ENCODE peak calls at places on chromosomes 6 and 20, in eight cellular contexts. H, P, S, V, K, T, X and U are unnamed samples.

GRCh38 chr20:59104848-59105247 is 58.8 kb upstream of the ZNF831 start:
- DNase-seq in H (no peak), P (no peak), S (no peak), V (no peak), K (no peak), T (no peak), X (no peak), U (no peak)

GRCh38 chr20:2403291-2404052 is 22.8 kb downstream of the TGM6 start:
- DNase-seq in H (no peak), P (no peak), S (no peak), V (no peak), K (no peak), T (peak), X (no peak), U (no peak)

GRCh38 chr20:3663031-3663701 is at the start of gene GFRA4:
- DNase-seq in H (no peak), P (peak), S (no peak), V (no peak), K (no peak), T (no peak), X (no peak), U (no peak)

GRCh38 chr6:100344321-100344720 is 120.4 kb downstream of the SIM1 start:
- DNase-seq in H (peak), P (no peak), S (no peak), V (no peak), K (no peak), T (no peak), X (no peak), U (no peak)

GRCh38 chr6:5214570-5215052 is 46.1 kb downstream of the LYRM4 start:
- DNase-seq in H (peak), P (no peak), S (peak), V (peak), K (no peak), T (no peak), X (peak), U (no peak)

GRCh38 chr6:74287932-74288331 is 591.9 kb downstream of the CD109 start:
- DNase-seq in H (no peak), P (no peak), S (no peak), V (no peak), K (no peak), T (no peak), X (no peak), U (no peak)

GRCh38 chr20:25273541-25274358 is 25.9 kb downstream of the PYGB start:
- DNase-seq in H (no peak), P (peak), S (no peak), V (no peak), K (no peak), T (peak), X (peak), U (no peak)

GRCh38 chr20:25040438-25040831 is 17.5 kb downstream of the ACSS1 start:
- DNase-seq in H (peak), P (peak), S (peak), V (no peak), K (peak), T (peak), X (no peak), U (no peak)

GRCh38 chr6:151284431-151285060 is 44.8 kb downstream of the AKAP12 start:
- DNase-seq in H (no peak), P (no peak), S (no peak), V (peak), K (no peak), T (no peak), X (no peak), U (no peak)

GRCh38 chr6:146281963-146282362 is 253.1 kb downstream of the GRM1 start:
- DNase-seq in H (no peak), P (no peak), S (no peak), V (no peak), K (no peak), T (no peak), X (no peak), U (no peak)

GRCh38 chr6:115914098-115914497 is 146.6 kb downstream of the FRK start:
- DNase-seq in H (peak), P (no peak), S (no peak), V (no peak), K (no peak), T (no peak), X (no peak), U (no peak)

GRCh38 chr6:73309534-73309783 is 44.6 kb downstream of the DPPA5 start:
- DNase-seq in H (no peak), P (no peak), S (no peak), V (no peak), K (no peak), T (no peak), X (no peak), U (no peak)

GRCh38 chr6:53359843-53360834 is 11.4 kb upstream of the ELOVL5 start:
- DNase-seq in H (peak), P (no peak), S (peak), V (peak), K (no peak), T (peak), X (no peak), U (no peak)

GRCh38 chr6:41438746-41439145 is 103.3 kb downstream of the NCR2 start:
- DNase-seq in H (no peak), P (no peak), S (no peak), V (no peak), K (no peak), T (no peak), X (no peak), U (no peak)

GRCh38 chr6:113356139-113356538 is 501.0 kb upstream of the MARCKS start:
- DNase-seq in H (no peak), P (no peak), S (no peak), V (no peak), K (no peak), T (no peak), X (no peak), U (no peak)

GRCh38 chr6:134007077-134007476 is 45.3 kb downstream of the SLC2A12 start:
- DNase-seq in H (no peak), P (peak), S (no peak), V (no peak), K (peak), T (peak), X (no peak), U (no peak)

GRCh38 chr6:135851442-135852271 is at the start of gene PDE7B:
- DNase-seq in H (peak), P (peak), S (peak), V (peak), K (peak), T (peak), X (peak), U (peak)

GRCh38 chr20:44384423-44385027 is 29.0 kb downstream of the HNF4A start:
- DNase-seq in H (peak), P (peak), S (peak), V (peak), K (peak), T (peak), X (peak), U (no peak)

GRCh38 chr20:44389871-44390270 is 34.4 kb downstream of the HNF4A start:
- DNase-seq in H (no peak), P (no peak), S (no peak), V (no peak), K (no peak), T (peak), X (no peak), U (no peak)

GRCh38 chr20:44390280-44390679 is 34.8 kb downstream of the HNF4A start:
- DNase-seq in H (no peak), P (no peak), S (no peak), V (no peak), K (no peak), T (peak), X (no peak), U (no peak)

GRCh38 chr20:44392088-44392775 is 36.7 kb downstream of the HNF4A start:
- DNase-seq in H (no peak), P (no peak), S (no peak), V (no peak), K (no peak), T (no peak), X (no peak), U (no peak)

GRCh38 chr20:44388466-44389023 is 33.0 kb downstream of the HNF4A start:
- DNase-seq in H (peak), P (peak), S (peak), V (peak), K (no peak), T (peak), X (peak), U (no peak)
- TF ChIP-seq CTCF in H (peak), P (peak), S (peak), V (peak), K (no peak), T (peak), X (peak), U (peak)

DNA sequence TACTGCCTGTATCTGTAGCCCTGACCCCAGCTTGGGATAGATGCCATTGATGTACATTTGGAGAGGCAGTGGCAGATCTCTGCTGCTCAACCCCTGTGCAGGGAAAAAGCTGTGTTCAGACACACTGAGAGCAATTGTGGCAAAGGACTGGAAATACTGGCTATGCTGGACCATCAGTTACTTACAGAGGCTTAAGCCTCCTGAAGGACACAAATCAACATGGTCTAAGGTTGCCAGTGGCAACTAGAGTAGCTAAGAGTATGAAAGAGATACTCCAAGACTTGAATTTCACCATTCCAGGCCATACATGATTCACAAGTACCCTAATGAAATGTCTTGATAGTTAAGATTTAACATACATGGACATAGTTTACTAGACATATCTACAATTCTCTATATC is 32.4 kb upstream of the ENPP4 start:
- DNase-seq in H (no peak), P (no peak), S (no peak), V (no peak), K (no peak), T (no peak), X (no peak), U (no peak)
- H3K4me3 ChIP-seq in H (no peak), P (no peak), S (no peak), V (no peak), K (no peak), T (no peak), X (no peak), U (no peak)

GRCh38 chr6:90478278-90478677 is 108.6 kb downstream of the MAP3K7 start:
- DNase-seq in H (no peak), P (no peak), S (no peak), V (no peak), K (no peak), T (no peak), X (no peak), U (no peak)
- TF ChIP-seq CTCF in H (no peak), P (no peak), S (no peak), V (no peak), K (no peak), T (no peak), X (no peak), U (no peak)

DNA sequence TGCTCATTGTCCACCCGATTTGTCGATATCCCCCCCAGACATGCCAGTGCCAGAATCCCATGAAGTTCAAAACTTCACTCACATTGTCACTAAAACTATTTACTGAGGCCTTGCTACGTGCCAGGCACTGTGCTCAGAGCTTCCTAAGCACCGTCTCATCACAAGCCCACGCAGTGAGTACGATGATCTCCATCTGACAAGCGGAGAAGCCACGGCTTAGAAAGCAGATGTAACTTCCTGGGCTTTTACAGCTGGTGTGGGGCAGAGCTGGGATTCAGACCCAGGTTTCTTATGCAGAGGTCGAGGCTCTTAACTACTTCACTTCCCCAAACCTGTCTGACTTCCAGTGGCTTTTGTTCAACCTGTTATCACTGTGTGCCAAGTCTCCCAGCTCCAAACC is 8.3 kb downstream of the MDGA1 start:
- DNase-seq in H (no peak), P (no peak), S (no peak), V (no peak), K (no peak), T (peak), X (no peak), U (no peak)
- H3K4me3 ChIP-seq in H (no peak), P (no peak), S (no peak), V (no peak), K (no peak), T (no peak), X (no peak), U (no peak)

DNA sequence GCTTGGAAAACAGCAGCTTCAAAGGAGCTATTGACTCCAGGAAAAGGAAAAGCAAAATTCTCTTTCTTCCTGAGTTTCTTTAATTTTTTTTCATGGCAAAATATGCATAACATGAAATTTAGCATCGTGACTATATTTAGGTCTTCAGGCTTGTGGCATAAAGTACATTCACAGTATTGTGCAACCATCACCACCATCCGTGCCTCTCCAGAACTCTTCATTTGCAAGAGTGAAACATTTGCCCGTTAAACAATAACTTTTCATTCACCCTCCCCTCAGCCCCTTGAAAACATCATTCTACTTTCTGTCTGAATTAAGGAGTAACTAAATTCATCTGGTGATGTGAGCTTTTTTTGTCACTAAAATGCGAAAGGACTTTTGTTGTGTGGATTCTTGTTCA is 251.7 kb downstream of the PHACTR1 start:
- DNase-seq in H (no peak), P (no peak), S (no peak), V (no peak), K (no peak), T (no peak), X (no peak), U (no peak)
- TF ChIP-seq CTCF in H (no peak), P (no peak), S (no peak), V (no peak), K (no peak), T (no peak), X (no peak), U (no peak)

GRCh38 chr6:75524322-75524972 is 30.8 kb upstream of the FILIP1 start:
- DNase-seq in H (peak), P (no peak), S (peak), V (no peak), K (no peak), T (peak), X (no peak), U (peak)
- H3K4me3 ChIP-seq in H (no peak), P (peak), S (peak), V (no peak), K (no peak), T (peak), X (peak), U (no peak)